ENCODE peak calls at places on chromosome 9, in five cellular contexts. X, E, R, P and C are unnamed samples.

GRCh38 chr9:5146241-5146640 is 39.2 kb downstream of the INSL6 start:
- DNase-seq in X (no peak), E (no peak), R (no peak), P (no peak), C (no peak)

GRCh38 chr9:133420392-133420827 is 1.8 kb upstream of the ADAMTS13 start:
- DNase-seq in X (no peak), E (no peak), R (no peak), P (no peak), C (no peak)

GRCh38 chr9:114225534-114226288 is 70.4 kb downstream of the COL27A1 start:
- DNase-seq in X (no peak), E (no peak), R (no peak), P (no peak), C (no peak)

GRCh38 chr9:26470287-26470686 is 422.3 kb downstream of the CAAP1 start:
- DNase-seq in X (no peak), E (no peak), R (no peak), P (no peak), C (no peak)

GRCh38 chr9:100427366-100428263 is 672 bp downstream of the MSANTD3 start:
- DNase-seq in X (no peak), E (no peak), R (peak), P (peak), C (peak)

GRCh38 chr9:121282309-121283071 is 14.5 kb downstream of the GSN start:
- DNase-seq in X (no peak), E (peak), R (peak), P (peak), C (no peak)

GRCh38 chr9:112012026-112012902 is 115.7 kb downstream of the UGCG start:
- DNase-seq in X (no peak), E (peak), R (peak), P (peak), C (no peak)

GRCh38 chr9:91182429-91182828 is 179.3 kb downstream of the AUH start:
- DNase-seq in X (no peak), E (no peak), R (no peak), P (no peak), C (no peak)

GRCh38 chr9:115234094-115234493 is 116.1 kb upstream of the TNC start:
- DNase-seq in X (no peak), E (peak), R (no peak), P (peak), C (no peak)

GRCh38 chr9:135032868-135033460 is 54.5 kb upstream of the OLFM1 start:
- DNase-seq in X (no peak), E (no peak), R (no peak), P (no peak), C (no peak)

GRCh38 chr9:21326526-21327139 is 8.6 kb downstream of the KLHL9 start:
- DNase-seq in X (no peak), E (no peak), R (no peak), P (no peak), C (no peak)

GRCh38 chr9:117826837-117827236 is 122.6 kb downstream of the TLR4 start:
- DNase-seq in X (no peak), E (no peak), R (no peak), P (no peak), C (no peak)

GRCh38 chr9:100590481-100590880 is 12.6 kb downstream of the CAVIN4 start:
- DNase-seq in X (no peak), E (no peak), R (no peak), P (no peak), C (no peak)

GRCh38 chr9:127561491-127562270 is 50.4 kb upstream of the STXBP1 start:
- DNase-seq in X (no peak), E (peak), R (peak), P (peak), C (no peak)

GRCh38 chr9:87083986-87084385 is 136.7 kb upstream of the GAS1 start:
- DNase-seq in X (no peak), E (no peak), R (no peak), P (no peak), C (no peak)
- TF ChIP-seq CTCF in X (no peak), E (no peak), R (no peak), P (no peak), C (no peak)

DNA sequence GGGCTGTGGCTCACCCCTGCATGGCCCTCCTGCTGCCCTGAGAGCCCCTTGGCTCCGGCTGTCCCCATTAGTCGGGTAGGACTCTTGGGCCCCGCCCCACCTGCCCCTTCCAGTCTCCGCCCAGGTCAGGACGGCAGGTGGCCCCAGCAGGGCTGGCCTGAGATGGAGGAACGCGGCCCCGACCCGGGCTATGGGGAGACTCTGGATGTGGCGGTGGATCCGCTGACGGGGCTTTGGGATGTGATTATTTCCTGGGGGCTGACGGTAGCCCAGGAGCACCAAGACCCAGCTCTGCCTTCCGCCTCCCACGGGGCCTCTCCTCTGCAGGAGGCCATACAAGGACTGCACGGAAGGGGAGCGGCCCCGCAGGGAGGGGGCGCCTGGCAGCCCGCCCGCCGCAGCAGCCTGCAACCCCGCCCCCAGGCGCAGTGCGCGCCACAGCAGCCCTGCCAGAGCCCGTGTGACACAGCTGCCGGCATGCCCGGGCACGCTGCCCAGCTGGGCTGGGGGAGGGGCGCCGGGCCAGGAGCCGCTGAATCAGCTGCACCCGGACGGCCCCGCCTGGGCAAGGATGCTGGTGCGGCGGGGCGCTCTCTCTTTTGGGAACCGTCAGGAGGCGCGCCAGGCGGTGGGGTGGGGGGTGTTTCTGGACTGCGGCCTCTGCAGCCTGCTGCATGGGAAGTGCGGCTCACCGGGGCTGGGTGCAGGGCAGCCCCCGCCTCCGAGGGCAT is 9.2 kb downstream of the TMEM250 start:
- DNase-seq in X (peak), E (peak), R (peak), P (peak), C (peak)
- TF ChIP-seq CTCF in X (peak), E (peak), R (peak), P (no peak), C (no peak)

GRCh38 chr9:75601280-75601679 is 289.2 kb upstream of the PCSK5 start:
- DNase-seq in X (no peak), E (no peak), R (no peak), P (no peak), C (no peak)
- TF ChIP-seq CTCF in X (no peak), E (no peak), R (no peak), P (no peak), C (peak)

DNA sequence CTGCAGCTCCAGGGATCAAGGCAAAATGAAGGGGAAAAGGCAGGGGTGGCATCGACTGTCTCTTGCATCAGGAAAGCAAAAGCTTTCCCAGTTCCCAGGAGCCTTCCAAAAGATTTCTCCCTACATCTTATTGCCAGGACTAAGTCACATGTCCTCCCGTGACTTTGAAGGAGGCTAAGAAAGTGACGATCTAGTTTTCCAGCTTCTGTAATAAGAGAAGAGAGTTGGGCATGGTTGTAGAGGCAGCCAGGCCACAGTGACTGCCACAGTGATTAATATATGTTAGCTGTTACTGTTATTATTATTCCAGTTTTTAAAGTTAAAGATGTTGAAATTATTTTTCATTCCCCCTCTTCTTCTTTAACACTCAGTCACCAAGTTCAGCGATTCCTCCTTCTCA is 77.1 kb downstream of the RMI1 start:
- DNase-seq in X (no peak), E (no peak), R (no peak), P (no peak), C (no peak)
- TF ChIP-seq CTCF in X (no peak), E (no peak), R (no peak), P (no peak), C (no peak)

DNA sequence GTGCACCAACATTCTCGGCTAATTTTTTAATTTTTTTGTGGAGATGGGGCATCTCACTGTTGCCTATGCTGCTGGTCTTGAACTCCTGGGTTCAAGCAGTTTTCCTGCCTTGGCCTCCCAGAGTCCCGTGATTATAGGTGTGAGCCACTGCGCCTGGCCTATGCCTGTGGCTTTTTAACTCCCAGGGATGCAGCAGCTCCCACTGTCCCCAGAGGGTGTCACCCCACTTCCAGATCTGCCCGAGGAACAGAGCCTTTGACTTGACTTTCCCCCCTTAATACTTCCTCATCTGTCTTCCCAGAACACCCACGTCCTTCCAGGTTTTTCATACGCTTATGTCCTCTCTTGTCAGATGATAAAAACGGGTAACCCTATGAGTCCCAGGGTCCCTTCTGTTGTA is 7.6 kb upstream of the PRRC2B start:
- DNase-seq in X (no peak), E (no peak), R (no peak), P (no peak), C (no peak)
- TF ChIP-seq CTCF in X (no peak), E (peak), R (no peak), P (peak), C (no peak)

GRCh38 chr9:37034320-37034937 is 361 bp upstream of the PAX5 start:
- DNase-seq in X (no peak), E (no peak), R (no peak), P (no peak), C (no peak)
- TF ChIP-seq CTCF in X (peak), E (peak), R (no peak), P (no peak), C (peak)

DNA sequence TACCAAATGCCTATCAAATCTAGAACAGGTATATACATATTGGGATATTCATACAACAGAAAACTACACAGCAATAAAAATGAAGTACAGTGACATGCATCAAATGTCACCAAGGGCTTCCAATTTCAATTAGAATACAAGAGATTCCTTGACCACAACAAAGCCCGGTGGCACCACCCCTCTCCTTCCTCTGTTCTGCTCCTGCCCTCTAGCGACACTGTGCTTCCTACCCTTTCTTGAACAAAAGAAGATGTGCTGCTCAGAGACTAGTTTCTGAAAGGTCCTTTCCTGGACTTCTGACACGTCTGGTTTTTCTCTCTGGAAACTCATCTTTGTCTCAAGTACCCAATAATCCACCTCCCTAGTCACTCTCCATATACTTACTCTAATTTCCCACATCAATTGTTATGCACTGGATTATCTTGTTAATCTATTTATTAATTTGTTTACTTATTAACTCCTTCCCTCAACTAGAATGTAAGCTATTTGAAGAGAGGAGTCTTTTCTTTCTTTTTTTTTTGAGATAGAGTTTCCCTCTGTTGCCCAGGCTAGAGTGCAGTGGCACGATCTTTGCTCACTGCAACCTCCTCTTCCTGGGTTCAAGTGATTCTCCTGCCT is 70.4 kb upstream of the CTSV start:
- DNase-seq in X (no peak), E (no peak), R (no peak), P (no peak), C (no peak)
- TF ChIP-seq CTCF in X (peak), E (peak), R (no peak), P (no peak), C (peak)